ENCODE peak calls at places on chromosomes 3 and 15, in ten cellular contexts. L is HCT116, N is AG04450, W is astrocyte of the spinal cord, P is retinal pigment epithelial cell, Z is AG10803, X is brain microvascular endothelial cell, O is A549, T is lower lobe of right lung, A is ovary. F is an unnamed sample.

GRCh38 chr3:129824926-129825541 is 68.5 kb downstream of the TMCC1 start:
- DNase-seq in Z (peak), L (peak), T (no peak), O (peak), W (peak), A (no peak), X (no peak), P (peak), N (peak), F (peak)

GRCh38 chr3:4071481-4072184 is 231.5 kb upstream of the SETMAR start:
- DNase-seq in A (no peak), W (no peak), Z (no peak), N (no peak), T (no peak), P (peak), L (no peak), X (no peak), O (no peak), F (no peak)

GRCh38 chr3:49903451-49904424 is at the start of gene MST1R:
- DNase-seq in X (no peak), N (no peak), Z (no peak), W (no peak), O (peak), L (peak), P (no peak), A (peak), T (peak), F (no peak)

GRCh38 chr3:126216416-126216815 is 36.0 kb upstream of the ALDH1L1 start:
- DNase-seq in T (no peak), O (no peak), W (peak), L (no peak), P (peak), X (no peak), N (peak), Z (peak), A (no peak), F (no peak)

GRCh38 chr15:80159811-80160569 is 7.2 kb downstream of the FAH start:
- DNase-seq in O (no peak), L (no peak), N (no peak), Z (no peak), W (no peak), P (no peak), X (no peak), T (no peak), A (no peak), F (no peak)

GRCh38 chr3:46349484-46350261 is 4.2 kb upstream of the CCR2 start:
- DNase-seq in N (no peak), O (no peak), W (no peak), X (no peak), L (no peak), P (no peak), A (no peak), Z (no peak), T (no peak), F (no peak)

GRCh38 chr3:14343338-14344112 is 58.9 kb upstream of the SLC6A6 start:
- DNase-seq in O (no peak), L (no peak), Z (no peak), T (no peak), A (no peak), N (no peak), P (no peak), W (no peak), X (no peak), F (no peak)

GRCh38 chr3:15272431-15273196 is 59.8 kb downstream of the SH3BP5 start:
- DNase-seq in T (no peak), X (no peak), N (no peak), A (no peak), O (no peak), L (no peak), P (no peak), Z (no peak), W (no peak), F (no peak)

GRCh38 chr3:71753716-71754609 is at the start of gene GPR27:
- DNase-seq in A (peak), O (peak), P (peak), W (peak), N (no peak), X (no peak), T (peak), L (no peak), Z (peak), F (no peak)

GRCh38 chr3:143216709-143217182 is 97.2 kb downstream of the CHST2 start:
- DNase-seq in T (no peak), O (no peak), L (no peak), Z (peak), W (no peak), X (no peak), N (no peak), P (no peak), A (no peak), F (no peak)

GRCh38 chr3:183161552-183162345 is 785 bp downstream of the LAMP3 start:
- DNase-seq in N (no peak), A (no peak), L (no peak), W (no peak), P (no peak), T (no peak), O (no peak), X (no peak), Z (no peak), F (no peak)

GRCh38 chr15:96323250-96324162 is 7.0 kb upstream of the NR2F2 start:
- DNase-seq in T (peak), L (no peak), Z (no peak), A (peak), O (no peak), X (no peak), P (no peak), N (no peak), W (peak), F (no peak)

GRCh38 chr3:42957573-42957972 is 21.5 kb upstream of the GASK1A start:
- DNase-seq in N (no peak), X (no peak), P (no peak), L (no peak), A (no peak), W (no peak), T (no peak), Z (no peak), O (no peak), F (no peak)

GRCh38 chr15:25238126-25238525 is 200.7 kb downstream of the UBE3A start:
- DNase-seq in W (no peak), N (no peak), A (peak), L (no peak), X (no peak), Z (no peak), T (peak), P (no peak), O (no peak), F (no peak)

GRCh38 chr15:82300883-82301282 is 38.3 kb downstream of the SAXO2 start:
- DNase-seq in T (no peak), P (no peak), L (no peak), O (no peak), A (no peak), X (no peak), W (no peak), Z (no peak), N (no peak), F (no peak)

GRCh38 chr15:32763295-32763694 is 45.5 kb downstream of the GREM1 start:
- DNase-seq in T (no peak), Z (no peak), W (no peak), P (no peak), X (no peak), N (no peak), L (no peak), A (no peak), O (no peak), F (no peak)

GRCh38 chr3:76726034-76726433 is 313.9 kb upstream of the ROBO2 start:
- DNase-seq in T (no peak), Z (no peak), X (no peak), L (no peak), W (no peak), N (no peak), A (no peak), P (no peak), O (no peak), F (no peak)

GRCh38 chr3:119700269-119700919 is 2.4 kb upstream of the CFAP91 start:
- DNase-seq in X (peak), Z (peak), P (no peak), T (no peak), W (no peak), A (no peak), N (no peak), L (no peak), O (peak), F (peak)

GRCh38 chr3:61371123-61371522 is 119.9 kb upstream of the FHIT start:
- DNase-seq in A (no peak), O (peak), X (peak), N (no peak), Z (no peak), W (peak), P (no peak), L (peak), T (no peak), F (no peak)

GRCh38 chr15:25883860-25884259 is 20.7 kb upstream of the ATP10A start:
- DNase-seq in A (no peak), T (no peak), P (peak), Z (peak), X (peak), N (peak), W (peak), O (peak), L (no peak), F (peak)

GRCh38 chr3:113141543-113141942 is 69.8 kb upstream of the BOC start:
- DNase-seq in P (no peak), W (no peak), N (no peak), L (no peak), O (no peak), A (no peak), X (no peak), T (no peak), Z (no peak), F (no peak)

GRCh38 chr15:88476635-88477038 is 9.1 kb downstream of the MRPS11 start:
- DNase-seq in W (peak), Z (peak), N (peak), A (peak), X (peak), P (no peak), T (no peak), L (peak), O (peak), F (no peak)

GRCh38 chr15:46786886-46787285 is 930.4 kb upstream of the SEMA6D start:
- DNase-seq in O (no peak), A (no peak), W (no peak), X (no peak), T (no peak), Z (no peak), N (no peak), L (no peak), P (no peak), F (no peak)

GRCh38 chr3:184229424-184230080 is at the start of gene VWA5B2:
- DNase-seq in O (peak), L (peak), P (no peak), N (no peak), T (peak), Z (peak), X (no peak), A (peak), W (peak), F (no peak)

GRCh38 chr3:14335774-14336413 is 66.5 kb upstream of the SLC6A6 start:
- DNase-seq in W (no peak), X (no peak), A (no peak), Z (no peak), P (no peak), N (no peak), T (peak), O (no peak), L (no peak), F (no peak)

GRCh38 chr3:53175613-53176537 is 14.9 kb downstream of the PRKCD start:
- DNase-seq in N (no peak), O (no peak), W (no peak), P (no peak), A (no peak), T (no peak), L (no peak), X (no peak), Z (no peak), F (no peak)

GRCh38 chr3:154992655-154993054 is 87.5 kb upstream of the MME start:
- DNase-seq in O (no peak), Z (no peak), W (no peak), X (no peak), P (no peak), A (no peak), T (no peak), L (no peak), N (no peak), F (no peak)

GRCh38 chr3:124492824-124493223 is 237.4 kb upstream of the UMPS start:
- DNase-seq in W (peak), A (no peak), X (no peak), O (peak), T (peak), L (peak), N (peak), Z (peak), P (no peak), F (no peak)

GRCh38 chr3:71585891-71586809 is 2.6 kb upstream of the FOXP1 start:
- DNase-seq in W (peak), L (peak), Z (peak), P (no peak), X (no peak), A (no peak), O (peak), N (no peak), T (no peak), F (no peak)

GRCh38 chr3:14926592-14926991 is 20.8 kb upstream of the NR2C2 start:
- DNase-seq in W (no peak), X (no peak), P (no peak), T (no peak), L (no peak), Z (no peak), O (no peak), A (no peak), N (no peak), F (no peak)

GRCh38 chr3:8767667-8768363 is 1.6 kb downstream of the OXTR start:
- DNase-seq in A (no peak), T (no peak), P (no peak), Z (no peak), X (no peak), W (no peak), N (no peak), L (no peak), O (no peak), F (no peak)

GRCh38 chr15:38072507-38073277 is 138.3 kb downstream of the TMCO5A start:
- DNase-seq in Z (peak), O (peak), P (peak), T (peak), N (no peak), L (peak), A (peak), X (peak), W (peak), F (no peak)

GRCh38 chr3:9932843-9933560 is 632 bp upstream of the CRELD1 start:
- DNase-seq in X (peak), T (peak), P (no peak), W (peak), L (peak), Z (peak), N (no peak), A (peak), O (peak), F (no peak)

DNA sequence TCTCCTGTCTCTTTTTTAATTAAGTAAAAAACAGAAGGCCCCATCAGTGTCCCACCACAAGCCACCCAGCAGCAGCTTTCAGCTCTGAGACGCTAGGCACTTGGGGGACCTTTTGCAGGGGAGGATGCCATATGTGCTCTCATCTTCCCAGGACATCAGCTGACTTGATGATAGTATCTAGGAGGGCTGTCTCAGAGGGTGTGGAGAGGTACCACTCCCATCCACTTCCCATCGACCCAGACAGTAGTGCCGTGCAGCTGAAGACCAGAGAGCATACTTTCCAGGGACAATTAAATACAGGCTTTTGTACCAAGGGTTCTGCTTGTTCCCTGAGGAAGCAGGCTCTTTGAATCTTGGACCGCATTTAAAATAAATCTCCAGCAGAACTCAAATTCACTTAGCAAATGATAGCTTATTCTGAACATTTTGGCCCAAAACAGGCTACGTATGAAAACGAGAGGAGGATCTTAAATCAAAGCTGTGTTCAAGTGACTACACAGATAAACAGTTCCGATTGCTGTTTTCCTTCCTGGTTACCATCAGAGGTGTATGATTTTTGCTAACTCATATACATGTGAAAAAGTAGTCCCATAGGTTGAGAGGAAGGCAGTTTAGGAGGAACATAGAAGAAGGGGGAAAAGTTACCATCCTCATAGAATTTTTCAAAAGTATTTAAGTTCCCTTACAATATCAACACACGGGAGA is 9.6 kb downstream of the WNT5A start:
- DNase-seq in T (no peak), P (no peak), Z (no peak), N (no peak), O (no peak), A (no peak), W (peak), X (no peak), L (no peak), F (no peak)
- H3K4me3 ChIP-seq in T (no peak), P (no peak), Z (peak), N (peak), O (no peak), A (no peak), W (peak), X (peak), L (no peak), F (no peak)

GRCh38 chr3:59046839-59047238 is 3.0 kb downstream of the CFAP20DC start:
- DNase-seq in X (no peak), T (no peak), N (no peak), L (no peak), Z (no peak), O (no peak), P (no peak), W (no peak), A (no peak), F (no peak)

GRCh38 chr3:59052803-59053411 is 3.1 kb upstream of the CFAP20DC start:
- DNase-seq in W (peak), O (peak), N (peak), Z (peak), T (no peak), L (peak), P (no peak), X (no peak), A (no peak), F (no peak)

GRCh38 chr3:59049671-59050331 is at the start of gene CFAP20DC:
- DNase-seq in O (peak), N (peak), A (peak), T (peak), L (peak), X (peak), P (peak), Z (peak), W (peak), F (peak)
- TF ChIP-seq CTCF in O (no peak), N (no peak), A (no peak), T (no peak), L (no peak), X (no peak), P (no peak), Z (no peak), W (no peak), F (no peak)

GRCh38 chr15:83651541-83651940 is 2.4 kb upstream of the ADAMTSL3 start:
- DNase-seq in T (no peak), L (no peak), Z (no peak), A (no peak), O (no peak), W (no peak), N (no peak), P (no peak), X (no peak), F (no peak)

GRCh38 chr15:83652606-83653204 is 1.2 kb upstream of the ADAMTSL3 start:
- DNase-seq in W (no peak), Z (no peak), A (no peak), L (no peak), O (no peak), P (no peak), X (no peak), T (no peak), N (no peak), F (no peak)

GRCh38 chr15:83653639-83654378 is at the start of gene ADAMTSL3:
- DNase-seq in L (no peak), Z (peak), W (peak), X (no peak), T (peak), A (peak), O (peak), N (no peak), P (no peak), F (no peak)

GRCh38 chr15:83654379-83655236 is 685 bp downstream of the ADAMTSL3 start:
- DNase-seq in Z (no peak), L (no peak), X (no peak), N (no peak), O (no peak), T (no peak), W (no peak), P (no peak), A (peak), F (no peak)

GRCh38 chr15:83653288-83653638 is 660 bp upstream of the ADAMTSL3 start:
- DNase-seq in X (no peak), N (no peak), T (no peak), W (no peak), A (no peak), L (no peak), Z (no peak), O (no peak), P (no peak), F (no peak)
- H3K4me3 ChIP-seq in X (no peak), N (no peak), T (peak), W (no peak), A (peak), L (no peak), Z (no peak), O (peak), P (no peak), F (peak)

GRCh38 chr3:82643948-82644347 is 882.5 kb upstream of the GBE1 start:
- DNase-seq in P (no peak), X (no peak), T (no peak), Z (no peak), O (peak), L (no peak), W (no peak), A (no peak), N (no peak), F (no peak)
- TF ChIP-seq CTCF in P (peak), X (peak), T (no peak), Z (no peak), O (no peak), L (no peak), W (no peak), A (no peak), N (no peak), F (no peak)

DNA sequence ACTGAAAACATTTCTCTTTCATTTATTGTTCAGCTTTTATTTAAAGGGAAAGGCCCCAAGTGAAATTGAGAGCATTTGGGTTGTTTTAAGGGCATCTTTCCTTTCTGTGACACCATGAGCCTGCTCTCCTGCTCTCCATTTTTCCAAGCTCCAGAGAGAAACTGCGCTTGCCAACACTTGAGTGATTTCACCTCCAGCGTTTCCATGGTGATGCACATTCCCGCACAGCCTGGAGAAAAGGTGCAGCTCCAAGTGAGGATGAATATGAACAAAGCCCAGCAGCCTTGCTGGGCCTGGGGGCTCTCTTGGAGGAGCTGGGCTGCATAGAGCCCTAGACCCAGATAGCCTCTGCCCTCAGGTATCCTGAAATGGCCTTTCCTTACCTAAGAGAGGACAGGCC is 159.2 kb upstream of the PPP2R3A start:
- DNase-seq in T (no peak), L (no peak), W (no peak), N (no peak), A (no peak), P (peak), X (no peak), O (no peak), Z (no peak), F (no peak)
- H3K4me3 ChIP-seq in T (no peak), L (no peak), W (no peak), N (no peak), A (no peak), P (no peak), X (no peak), O (no peak), Z (no peak), F (no peak)

GRCh38 chr15:77644543-77645247 is 12.0 kb upstream of the LINGO1 start:
- DNase-seq in W (no peak), T (no peak), Z (no peak), A (no peak), O (no peak), L (no peak), N (no peak), X (no peak), P (no peak), F (no peak)

GRCh38 chr15:77647961-77648360 is 15.2 kb upstream of the LINGO1 start:
- DNase-seq in W (no peak), N (no peak), X (no peak), T (no peak), O (no peak), Z (no peak), L (no peak), P (no peak), A (no peak), F (no peak)

GRCh38 chr15:77643764-77644163 is 11.1 kb upstream of the LINGO1 start:
- DNase-seq in N (no peak), T (no peak), P (no peak), X (no peak), A (no peak), O (no peak), W (no peak), Z (no peak), L (no peak), F (no peak)

GRCh38 chr15:77646104-77646694 is 13.5 kb upstream of the LINGO1 start:
- DNase-seq in Z (no peak), L (no peak), P (no peak), W (no peak), T (no peak), X (no peak), A (no peak), O (no peak), N (no peak), F (no peak)

DNA sequence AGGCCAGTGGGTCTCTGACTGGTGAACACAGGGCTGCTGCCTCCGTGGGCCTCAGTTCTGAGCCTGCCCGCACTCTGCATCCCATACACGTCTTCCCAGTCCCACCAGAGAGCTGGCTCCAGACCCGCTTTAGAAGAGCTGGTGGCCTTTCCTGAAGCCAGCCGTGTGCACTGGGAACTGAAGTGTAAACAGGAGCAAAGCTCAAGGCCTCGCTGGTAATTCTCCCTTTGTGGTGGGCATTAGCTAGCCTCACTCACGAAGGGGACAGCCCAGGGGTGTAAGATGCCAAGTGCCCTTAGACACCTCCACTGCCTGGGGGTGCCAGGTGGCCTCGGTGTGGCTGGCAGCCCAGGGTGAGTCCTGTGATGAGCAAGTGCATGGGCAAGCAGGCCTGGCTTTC is 12.9 kb upstream of the LINGO1 start:
- DNase-seq in X (no peak), N (no peak), T (no peak), Z (no peak), A (no peak), L (no peak), W (no peak), O (no peak), P (no peak), F (no peak)
- TF ChIP-seq CTCF in X (no peak), N (no peak), T (no peak), Z (no peak), A (no peak), L (no peak), W (no peak), O (no peak), P (no peak), F (no peak)

F was measured in epithelial cell of proximal tubule.